ENCODE peak calls at places on chromosome 17, in nine cellular contexts. I is GM04504, U is C1 segment of cervical spinal cord, Z is retina, H is lower leg skin, X is stomach, F is SK-N-SH, E is GM20000, T is ovary. M is an unnamed sample.

GRCh38 chr17:76572201-76572910 is 13.3 kb downstream of the ST6GALNAC2 start:
- DNase-seq in Z (no peak), U (no peak), F (peak; percentile 29), T (no peak), E (peak; percentile 6), X (no peak), I (no peak), H (no peak), M (no peak)

GRCh38 chr17:39144414-39144813 is 7.0 kb downstream of the PLXDC1 start:
- DNase-seq in U (no peak), Z (no peak), T (peak; percentile 80), X (peak; percentile 90), I (peak; percentile 53), E (no peak), H (peak; percentile 89), F (no peak), M (no peak)

GRCh38 chr17:79395545-79395944 is 215.3 kb downstream of the RBFOX3 start:
- DNase-seq in F (no peak), T (no peak), Z (no peak), I (no peak), H (no peak), X (no peak), U (no peak), E (no peak), M (no peak)

GRCh38 chr17:17498606-17499301 is 2.6 kb upstream of the RASD1 start:
- DNase-seq in F (no peak), I (no peak), T (no peak), Z (peak; percentile 1), X (no peak), H (no peak), E (no peak), U (no peak), M (no peak)

GRCh38 chr17:7179317-7180254 is at the start of gene ASGR1:
- DNase-seq in E (no peak), Z (no peak), F (no peak), X (no peak), U (no peak), H (no peak), I (no peak), T (no peak), M (no peak)

GRCh38 chr17:17580662-17581470 is 10.6 kb downstream of the PEMT start:
- DNase-seq in H (no peak), F (no peak), X (no peak), U (no peak), E (no peak), T (no peak), I (no peak), Z (no peak), M (no peak)

GRCh38 chr17:42877037-42877436 is 23.6 kb upstream of the G6PC1 start:
- DNase-seq in Z (no peak), U (no peak), E (no peak), X (no peak), F (no peak), I (no peak), T (no peak), H (no peak), M (no peak)

GRCh38 chr17:17030515-17031211 is 11.6 kb upstream of the MPRIP start:
- DNase-seq in X (no peak), E (no peak), F (peak; percentile 75), Z (no peak), T (no peak), H (no peak), U (no peak), I (no peak), M (no peak)

GRCh38 chr17:4607773-4608187 is 23.5 kb downstream of the SMTNL2 start:
- DNase-seq in T (peak; percentile 82), U (peak; percentile 3), H (peak; percentile 71), X (peak; percentile 68), F (no peak), I (no peak), Z (peak; percentile 59), E (no peak), M (no peak)

GRCh38 chr17:20206068-20206467 is 196.9 kb downstream of the SPECC1 start:
- DNase-seq in T (no peak), Z (no peak), E (no peak), U (no peak), H (no peak), X (no peak), F (no peak), I (no peak), M (no peak)

GRCh38 chr17:71407972-71408371 is 712.8 kb upstream of the SOX9 start:
- DNase-seq in U (no peak), T (no peak), Z (no peak), F (peak; percentile 17), X (no peak), I (no peak), H (no peak), E (no peak), M (no peak)

GRCh38 chr17:53707546-53707945 is 115.2 kb upstream of the KIF2B start:
- DNase-seq in Z (no peak), H (no peak), I (no peak), U (no peak), F (no peak), E (no peak), T (no peak), X (no peak), M (no peak)

GRCh38 chr17:69175262-69175811 is 33.6 kb upstream of the ABCA6 start:
- DNase-seq in X (no peak), Z (no peak), E (no peak), U (no peak), I (no peak), H (no peak), T (no peak), F (no peak), M (no peak)

GRCh38 chr17:73261952-73262675 is 434 bp upstream of the CPSF4L start:
- DNase-seq in F (peak; percentile 36), X (peak; percentile 76), E (no peak), H (no peak), T (peak; percentile 57), U (peak; percentile 22), I (no peak), Z (no peak), M (no peak)

GRCh38 chr17:16189791-16190348 is 25.5 kb downstream of the NCOR1 start:
- DNase-seq in H (no peak), U (no peak), F (no peak), Z (no peak), X (no peak), T (no peak), E (no peak), I (no peak), M (no peak)

GRCh38 chr17:14306602-14307001 is 5.7 kb downstream of the HS3ST3B1 start:
- DNase-seq in I (no peak), F (no peak), H (no peak), U (no peak), X (no peak), Z (no peak), T (no peak), E (no peak), M (no peak)

GRCh38 chr17:39960406-39961053 is 2.3 kb upstream of the GSDMA start:
- DNase-seq in F (no peak), X (no peak), E (no peak), U (no peak), Z (no peak), I (no peak), H (no peak), T (no peak), M (no peak)

GRCh38 chr17:1937461-1937860 is 87.7 kb downstream of the RTN4RL1 start:
- DNase-seq in X (no peak), U (no peak), F (no peak), Z (no peak), E (no peak), H (no peak), I (no peak), T (no peak), M (no peak)

GRCh38 chr17:60863892-60864673 is 186.4 kb downstream of the BCAS3 start:
- DNase-seq in U (no peak), X (no peak), Z (no peak), H (no peak), I (no peak), T (no peak), E (peak; percentile 10), F (no peak), M (no peak)

GRCh38 chr17:15091825-15092224 is 173.3 kb downstream of the PMP22 start:
- DNase-seq in F (no peak), E (no peak), X (no peak), Z (no peak), U (no peak), H (no peak), T (no peak), I (no peak), M (no peak)

GRCh38 chr17:10265100-10265810 is 66.8 kb upstream of the GAS7 start:
- DNase-seq in I (peak; percentile 87), T (no peak), U (no peak), E (no peak), X (no peak), F (no peak), Z (no peak), H (no peak), M (no peak)

GRCh38 chr17:67891481-67892119 is 66.3 kb downstream of the BPTF start:
- DNase-seq in T (no peak), X (no peak), E (no peak), U (no peak), H (no peak), I (peak; percentile 46), Z (no peak), F (peak; percentile 67), M (no peak)

GRCh38 chr17:7475764-7476422 is 3.5 kb downstream of the ZBTB4 start:
- DNase-seq in T (no peak), F (no peak), I (peak; percentile 75), H (peak; percentile 87), Z (no peak), U (no peak), E (no peak), X (no peak), M (no peak)

GRCh38 chr17:79874329-79874981 is 35.2 kb upstream of the CBX4 start:
- DNase-seq in U (no peak), H (no peak), T (no peak), Z (no peak), X (no peak), E (peak; percentile 75), F (peak; percentile 80), I (no peak), M (no peak)